ENCODE peak calls at places on chromosomes 6 and 20, in four cellular contexts. One of them, this sample, is unnamed.

GRCh38 chr6:15299430-15300131 is 53.7 kb downstream of the JARID2 start:
- DNase-seq in cardiac muscle cell: peak; percentile 72
- DNase-seq in left ventricle myocardium inferior: peak; percentile 34
- DNase-seq in pancreas: no peak
- DNase-seq in this sample: peak; percentile 96

GRCh38 chr6:85418059-85418458 is 31.8 kb upstream of the NT5E start:
- DNase-seq in left ventricle myocardium inferior: no peak
- DNase-seq in pancreas: no peak
- DNase-seq in cardiac muscle cell: peak; percentile 62
- DNase-seq in this sample: no peak

GRCh38 chr6:129695373-129696027 is 14.5 kb downstream of the ARHGAP18 start:
- DNase-seq in left ventricle myocardium inferior: no peak
- DNase-seq in pancreas: no peak
- DNase-seq in cardiac muscle cell: no peak
- DNase-seq in this sample: peak; percentile 47

GRCh38 chr20:59318201-59318790 is 17.9 kb downstream of the EDN3 start:
- DNase-seq in left ventricle myocardium inferior: no peak
- DNase-seq in cardiac muscle cell: no peak
- DNase-seq in pancreas: no peak
- DNase-seq in this sample: no peak

GRCh38 chr6:51959744-51960383 is 127.5 kb downstream of the PKHD1 start:
- DNase-seq in left ventricle myocardium inferior: peak; percentile 31
- DNase-seq in cardiac muscle cell: peak; percentile 71
- DNase-seq in pancreas: peak; percentile 73
- DNase-seq in this sample: peak; percentile 81

GRCh38 chr20:31869942-31870702 is at the start of the genes DUSP15 and TTLL9:
- DNase-seq in cardiac muscle cell: peak; percentile 15
- DNase-seq in left ventricle myocardium inferior: peak; percentile 39
- DNase-seq in pancreas: peak; percentile 83
- DNase-seq in this sample: no peak

GRCh38 chr20:44704551-44704971 is 10.6 kb upstream of the CCN5 start:
- DNase-seq in left ventricle myocardium inferior: no peak
- DNase-seq in pancreas: no peak
- DNase-seq in cardiac muscle cell: peak; percentile 58
- DNase-seq in this sample: no peak

GRCh38 chr6:6725120-6725833 is 136.8 kb downstream of the LY86 start:
- DNase-seq in cardiac muscle cell: no peak
- DNase-seq in left ventricle myocardium inferior: no peak
- DNase-seq in pancreas: no peak
- DNase-seq in this sample: no peak

GRCh38 chr6:42627674-42628073 is 63.8 kb downstream of the UBR2 start:
- DNase-seq in pancreas: no peak
- DNase-seq in cardiac muscle cell: peak; percentile 33
- DNase-seq in left ventricle myocardium inferior: no peak
- DNase-seq in this sample: no peak

GRCh38 chr6:31356216-31356945 is 598 bp downstream of the HLA-B start:
- DNase-seq in pancreas: peak; percentile 69
- DNase-seq in left ventricle myocardium inferior: peak; percentile 38
- DNase-seq in cardiac muscle cell: peak; percentile 40
- DNase-seq in this sample: peak; percentile 75

GRCh38 chr20:37053230-37053950 is 42.4 kb downstream of the RBL1 start:
- DNase-seq in left ventricle myocardium inferior: no peak
- DNase-seq in pancreas: no peak
- DNase-seq in cardiac muscle cell: peak; percentile 3
- DNase-seq in this sample: no peak

GRCh38 chr6:112710710-112711109 is 363.6 kb downstream of the RFPL4B start:
- DNase-seq in cardiac muscle cell: no peak
- DNase-seq in left ventricle myocardium inferior: no peak
- DNase-seq in pancreas: no peak
- DNase-seq in this sample: no peak

GRCh38 chr20:24481188-24481587 is 11.8 kb downstream of the SYNDIG1 start:
- DNase-seq in cardiac muscle cell: no peak
- DNase-seq in left ventricle myocardium inferior: no peak
- DNase-seq in pancreas: no peak
- DNase-seq in this sample: no peak

GRCh38 chr20:5353624-5354496 is 37.1 kb upstream of the PROKR2 start:
- DNase-seq in left ventricle myocardium inferior: no peak
- DNase-seq in cardiac muscle cell: peak; percentile 72
- DNase-seq in pancreas: no peak
- DNase-seq in this sample: no peak

GRCh38 chr20:7702141-7702540 is 238.1 kb downstream of the HAO1 start:
- DNase-seq in cardiac muscle cell: peak; percentile 22
- DNase-seq in left ventricle myocardium inferior: no peak
- DNase-seq in pancreas: no peak
- DNase-seq in this sample: no peak

GRCh38 chr6:154386848-154387717 is 30.5 kb upstream of the IPCEF1 start:
- DNase-seq in pancreas: no peak
- DNase-seq in cardiac muscle cell: peak; percentile 88
- DNase-seq in left ventricle myocardium inferior: no peak
- DNase-seq in this sample: no peak

GRCh38 chr20:16607364-16608264 is 34.4 kb upstream of the KIF16B start:
- DNase-seq in cardiac muscle cell: no peak
- DNase-seq in pancreas: no peak
- DNase-seq in left ventricle myocardium inferior: no peak
- DNase-seq in this sample: no peak

GRCh38 chr6:137342607-137343186 is 123.5 kb upstream of the IFNGR1 start:
- DNase-seq in pancreas: no peak
- DNase-seq in left ventricle myocardium inferior: no peak
- DNase-seq in cardiac muscle cell: no peak
- DNase-seq in this sample: no peak

GRCh38 chr6:129206761-129207330 is 323.9 kb downstream of the LAMA2 start:
- DNase-seq in pancreas: no peak
- DNase-seq in cardiac muscle cell: no peak
- DNase-seq in left ventricle myocardium inferior: no peak
- DNase-seq in this sample: no peak

GRCh38 chr6:2817778-2818443 is 23.8 kb downstream of the SERPINB1 start:
- DNase-seq in pancreas: no peak
- DNase-seq in cardiac muscle cell: peak; percentile 54
- DNase-seq in left ventricle myocardium inferior: no peak
- DNase-seq in this sample: no peak

GRCh38 chr20:11267131-11267761 is 593.4 kb upstream of the JAG1 start:
- DNase-seq in left ventricle myocardium inferior: peak; percentile 40
- DNase-seq in pancreas: no peak
- DNase-seq in cardiac muscle cell: peak; percentile 96
- DNase-seq in this sample: peak; percentile 64

GRCh38 chr6:129865013-129865412 is 3.9 kb upstream of the TMEM244 start:
- DNase-seq in pancreas: no peak
- DNase-seq in cardiac muscle cell: no peak
- DNase-seq in left ventricle myocardium inferior: no peak
- DNase-seq in this sample: no peak

GRCh38 chr20:47995661-47996060 is 210.4 kb upstream of the SULF2 start:
- DNase-seq in cardiac muscle cell: no peak
- DNase-seq in pancreas: no peak
- DNase-seq in left ventricle myocardium inferior: no peak
- DNase-seq in this sample: no peak

GRCh38 chr6:166470029-166470862 is 87.5 kb upstream of the MPC1 start:
- DNase-seq in cardiac muscle cell: no peak
- DNase-seq in pancreas: no peak
- DNase-seq in left ventricle myocardium inferior: no peak
- DNase-seq in this sample: no peak

GRCh38 chr6:70673054-70673453 is 5.4 kb downstream of the SMAP1 start:
- DNase-seq in pancreas: no peak
- DNase-seq in cardiac muscle cell: peak; percentile 7
- DNase-seq in left ventricle myocardium inferior: no peak
- DNase-seq in this sample: no peak

GRCh38 chr6:115544765-115545409 is 515.8 kb downstream of the FRK start:
- DNase-seq in left ventricle myocardium inferior: no peak
- DNase-seq in cardiac muscle cell: no peak
- DNase-seq in pancreas: no peak
- DNase-seq in this sample: no peak

GRCh38 chr6:72250664-72251063 is 364.3 kb downstream of the RIMS1 start:
- DNase-seq in cardiac muscle cell: peak; percentile 6
- DNase-seq in left ventricle myocardium inferior: no peak
- DNase-seq in pancreas: no peak
- DNase-seq in this sample: no peak

GRCh38 chr20:46954490-46955038 is 59.9 kb downstream of the EYA2 start:
- DNase-seq in cardiac muscle cell: peak; percentile 85
- DNase-seq in pancreas: no peak
- DNase-seq in left ventricle myocardium inferior: no peak
- DNase-seq in this sample: no peak

GRCh38 chr6:21946298-21946783 is 350.5 kb downstream of the PRL start:
- DNase-seq in cardiac muscle cell: peak; percentile 81
- DNase-seq in pancreas: no peak
- DNase-seq in left ventricle myocardium inferior: no peak
- DNase-seq in this sample: no peak

GRCh38 chr6:160971151-160971550 is 20.4 kb upstream of the MAP3K4 start:
- DNase-seq in cardiac muscle cell: no peak
- DNase-seq in left ventricle myocardium inferior: no peak
- DNase-seq in pancreas: no peak
- DNase-seq in this sample: no peak

GRCh38 chr6:391559-392440 is at the start of gene IRF4:
- DNase-seq in left ventricle myocardium inferior: no peak
- DNase-seq in cardiac muscle cell: no peak
- DNase-seq in pancreas: peak; percentile 58
- DNase-seq in this sample: peak; percentile 91

GRCh38 chr20:57397004-57397692 is 6.0 kb downstream of the RBM38 start:
- DNase-seq in cardiac muscle cell: no peak
- DNase-seq in left ventricle myocardium inferior: peak; percentile 9
- DNase-seq in pancreas: peak; percentile 43
- DNase-seq in this sample: peak; percentile 36

GRCh38 chr6:31907158-31907813 is 5.4 kb upstream of the ZBTB12 start:
- DNase-seq in pancreas: no peak
- DNase-seq in cardiac muscle cell: peak; percentile 97
- DNase-seq in left ventricle myocardium inferior: no peak
- DNase-seq in this sample: peak; percentile 40

GRCh38 chr6:42978487-42978792 is 541 bp downstream of the PEX6 start:
- DNase-seq in cardiac muscle cell: peak; percentile 22
- DNase-seq in left ventricle myocardium inferior: peak; percentile 25
- DNase-seq in pancreas: peak; percentile 72
- DNase-seq in this sample: peak; percentile 21

GRCh38 chr20:45347936-45348809 is at the start of gene SDC4:
- DNase-seq in pancreas: peak; percentile 91
- DNase-seq in left ventricle myocardium inferior: peak; percentile 70
- DNase-seq in cardiac muscle cell: peak; percentile 69
- DNase-seq in this sample: no peak

GRCh38 chr20:53412600-53413187 is 180.9 kb downstream of the ZNF217 start:
- DNase-seq in cardiac muscle cell: no peak
- DNase-seq in left ventricle myocardium inferior: no peak
- DNase-seq in pancreas: no peak
- DNase-seq in this sample: no peak
- H3K4me3 ChIP-seq in cardiac muscle cell: no peak overlapping the region
- H3K4me3 ChIP-seq in left ventricle myocardium inferior: no peak overlapping the region
- H3K4me3 ChIP-seq in pancreas: no peak overlapping the region
- H3K4me3 ChIP-seq in this sample: no peak overlapping the region

GRCh38 chr20:22768266-22768665 is 183.9 kb upstream of the FOXA2 start:
- DNase-seq in pancreas: no peak
- DNase-seq in left ventricle myocardium inferior: no peak
- DNase-seq in cardiac muscle cell: no peak
- DNase-seq in this sample: no peak
- TF ChIP-seq CTCF in pancreas: no peak
- TF ChIP-seq CTCF in left ventricle myocardium inferior: no peak
- TF ChIP-seq CTCF in cardiac muscle cell: no peak
- TF ChIP-seq CTCF in this sample: no peak

GRCh38 chr6:12114055-12114503 is 102.0 kb downstream of the HIVEP1 start:
- DNase-seq in pancreas: no peak
- DNase-seq in left ventricle myocardium inferior: no peak
- DNase-seq in cardiac muscle cell: no peak
- DNase-seq in this sample: peak; percentile 61

GRCh38 chr6:12115001-12115400 is 102.9 kb downstream of the HIVEP1 start:
- DNase-seq in pancreas: no peak
- DNase-seq in left ventricle myocardium inferior: no peak
- DNase-seq in cardiac muscle cell: no peak
- DNase-seq in this sample: no peak

GRCh38 chr6:12116978-12117377 is 104.9 kb downstream of the HIVEP1 start:
- DNase-seq in pancreas: no peak
- DNase-seq in cardiac muscle cell: no peak
- DNase-seq in left ventricle myocardium inferior: no peak
- DNase-seq in this sample: no peak

GRCh38 chr6:12116264-12116800 is 104.2 kb downstream of the HIVEP1 start:
- DNase-seq in cardiac muscle cell: no peak
- DNase-seq in left ventricle myocardium inferior: no peak
- DNase-seq in pancreas: no peak
- DNase-seq in this sample: peak; percentile 58

DNA sequence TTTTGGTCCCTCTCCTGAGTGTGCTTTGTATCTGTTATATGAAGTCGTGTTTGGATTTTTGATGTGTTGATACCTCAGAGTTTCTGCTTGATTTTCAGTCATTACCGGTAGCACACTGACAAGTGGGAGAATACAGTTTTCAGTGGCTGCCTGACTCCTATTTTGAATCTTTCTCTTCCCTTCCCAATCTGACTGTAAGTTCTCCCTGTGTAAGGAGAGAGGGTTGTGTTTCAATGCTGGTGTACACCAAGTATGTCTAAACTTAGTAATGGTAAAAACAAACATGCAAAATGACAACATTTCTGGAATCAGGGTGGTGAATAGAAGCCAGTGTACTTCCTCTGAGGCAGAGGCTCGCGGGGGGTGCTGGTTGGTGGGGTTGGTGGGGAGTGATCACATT is 103.4 kb downstream of the HIVEP1 start:
- DNase-seq in pancreas: no peak
- DNase-seq in cardiac muscle cell: no peak
- DNase-seq in left ventricle myocardium inferior: no peak
- DNase-seq in this sample: peak; percentile 59
- H3K4me3 ChIP-seq in pancreas: no peak overlapping the region
- H3K4me3 ChIP-seq in cardiac muscle cell: no peak overlapping the region
- H3K4me3 ChIP-seq in left ventricle myocardium inferior: no peak overlapping the region
- H3K4me3 ChIP-seq in this sample: peak overlapping the region; percentile 48

DNA sequence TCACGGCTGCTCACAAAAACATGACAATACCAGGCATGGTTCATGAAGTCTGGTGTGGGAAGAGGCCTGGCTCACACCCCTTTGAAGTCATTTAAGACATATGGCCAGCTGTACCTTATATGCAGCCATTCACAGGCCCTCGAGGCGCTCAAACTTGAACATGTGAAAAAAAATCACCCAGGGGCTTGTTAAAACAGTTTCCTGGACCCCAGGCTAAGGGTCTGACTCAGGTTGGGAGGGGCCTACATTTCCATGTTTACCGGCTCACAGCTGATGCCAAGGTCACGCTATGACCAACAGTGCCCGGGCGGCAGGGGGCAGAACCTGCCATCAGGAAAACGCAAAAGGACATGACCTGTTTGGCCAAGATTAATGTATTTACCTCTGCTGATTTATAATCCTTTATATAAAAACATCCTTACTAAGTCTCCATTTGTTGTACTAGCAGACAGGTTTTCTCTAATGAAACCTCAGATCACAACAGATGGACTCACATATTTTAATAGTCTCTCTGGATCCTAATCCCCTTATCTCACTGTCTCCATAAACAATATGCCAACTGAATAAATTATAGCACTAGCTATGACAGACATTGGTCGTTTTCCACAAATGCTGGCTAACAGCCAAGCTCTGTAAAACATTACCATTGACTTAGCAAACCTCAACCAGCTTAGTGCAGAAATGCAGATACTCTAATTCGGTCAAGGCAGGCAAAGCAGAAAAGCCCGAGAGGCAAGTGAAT is 19.9 kb downstream of the EZR start:
- DNase-seq in cardiac muscle cell: peak; percentile 50
- DNase-seq in pancreas: peak; percentile 75
- DNase-seq in left ventricle myocardium inferior: no peak
- DNase-seq in this sample: no peak
- TF ChIP-seq CTCF in cardiac muscle cell: no peak
- TF ChIP-seq CTCF in pancreas: no peak
- TF ChIP-seq CTCF in left ventricle myocardium inferior: peak; percentile 24
- TF ChIP-seq CTCF in this sample: no peak

GRCh38 chr20:40686893-40687292 is 2.1 kb downstream of the MAFB start:
- DNase-seq in cardiac muscle cell: no peak
- DNase-seq in pancreas: no peak
- DNase-seq in left ventricle myocardium inferior: no peak
- DNase-seq in this sample: no peak
- H3K4me3 ChIP-seq in cardiac muscle cell: peak overlapping the region; percentile 50
- H3K4me3 ChIP-seq in pancreas: peak overlapping the region; percentile 63
- H3K4me3 ChIP-seq in left ventricle myocardium inferior: peak overlapping the region; percentile 76
- H3K4me3 ChIP-seq in this sample: no peak overlapping the region

GRCh38 chr6:34248727-34249468 is at the start of gene SMIM29:
- DNase-seq in cardiac muscle cell: peak; percentile 97
- DNase-seq in pancreas: peak; percentile 99
- DNase-seq in left ventricle myocardium inferior: peak; percentile 97
- DNase-seq in this sample: peak; percentile 97
- TF ChIP-seq CTCF in cardiac muscle cell: peak; percentile 79
- TF ChIP-seq CTCF in pancreas: peak; percentile 96
- TF ChIP-seq CTCF in left ventricle myocardium inferior: peak; percentile 97
- TF ChIP-seq CTCF in this sample: peak; percentile 93